ENCODE peak calls at places on chromosomes 1 and 21, in nine cellular contexts. M, Z, K, L, G, R, T, E and C are unnamed samples.

GRCh38 chr1:24102966-24103365 is 9.0 kb downstream of the MYOM3 start:
- DNase-seq in M (no peak), Z (no peak), K (no peak), L (no peak), G (no peak), R (peak), T (peak), E (no peak), C (no peak)

GRCh38 chr1:226166341-226166740 is 20.2 kb downstream of the ACBD3 start:
- DNase-seq in M (no peak), Z (no peak), K (no peak), L (no peak), G (no peak), R (no peak), T (no peak), E (no peak), C (no peak)

GRCh38 chr1:87513971-87514660 is 185.4 kb downstream of the LMO4 start:
- DNase-seq in M (no peak), Z (no peak), K (no peak), L (no peak), G (no peak), R (no peak), T (no peak), E (no peak), C (no peak)

GRCh38 chr1:201475121-201475520 is 6.1 kb upstream of the PHLDA3 start:
- DNase-seq in M (no peak), Z (peak), K (no peak), L (no peak), G (no peak), R (no peak), T (no peak), E (no peak), C (no peak)

GRCh38 chr1:26288311-26288941 is 8.5 kb downstream of the SH3BGRL3 start:
- DNase-seq in M (no peak), Z (peak), K (no peak), L (no peak), G (no peak), R (peak), T (no peak), E (no peak), C (no peak)

GRCh38 chr1:240190881-240191385 is 99.2 kb downstream of the FMN2 start:
- DNase-seq in M (peak), Z (peak), K (peak), L (peak), G (no peak), R (peak), T (no peak), E (no peak), C (no peak)

GRCh38 chr21:33362044-33362555 is 37.3 kb downstream of the IFNAR1 start:
- DNase-seq in M (no peak), Z (no peak), K (peak), L (no peak), G (peak), R (no peak), T (no peak), E (peak), C (peak)

GRCh38 chr1:62436039-62436465 is 797 bp upstream of the USP1 start:
- DNase-seq in M (no peak), Z (no peak), K (no peak), L (no peak), G (peak), R (peak), T (peak), E (peak), C (peak)

GRCh38 chr1:236868625-236869467 is 73.8 kb downstream of the MTR start:
- DNase-seq in M (no peak), Z (peak), K (peak), L (peak), G (peak), R (no peak), T (no peak), E (no peak), C (no peak)

GRCh38 chr1:29120955-29121485 is 2.7 kb downstream of the TMEM200B start:
- DNase-seq in M (no peak), Z (no peak), K (peak), L (peak), G (peak), R (peak), T (peak), E (peak), C (no peak)

GRCh38 chr1:167291539-167292195 is 71.0 kb downstream of the POU2F1 start:
- DNase-seq in M (no peak), Z (no peak), K (no peak), L (no peak), G (no peak), R (no peak), T (no peak), E (no peak), C (no peak)